ENCODE peak calls at places on chromosomes 6 and 20, in eight cellular contexts. One of them, this sample, is unnamed.

GRCh38 chr20:23008673-23009072 is 26.4 kb upstream of the SSTR4 start:
- DNase-seq in tibial nerve: no peak
- DNase-seq in A549: no peak
- DNase-seq in cardiac fibroblast: peak
- DNase-seq in CD4-positive, alpha-beta T cell: no peak
- DNase-seq in heart right ventricle: no peak
- DNase-seq in type B pancreatic cell: no peak
- DNase-seq in left ventricle myocardium inferior: no peak
- DNase-seq in this sample: no peak

GRCh38 chr6:169212897-169213813 is 40.5 kb downstream of the THBS2 start:
- DNase-seq in tibial nerve: peak
- DNase-seq in A549: peak
- DNase-seq in cardiac fibroblast: peak
- DNase-seq in CD4-positive, alpha-beta T cell: peak
- DNase-seq in heart right ventricle: peak
- DNase-seq in type B pancreatic cell: peak
- DNase-seq in left ventricle myocardium inferior: peak
- DNase-seq in this sample: peak

GRCh38 chr20:1827974-1828785 is 67.0 kb upstream of the SIRPA start:
- DNase-seq in tibial nerve: peak
- DNase-seq in A549: peak
- DNase-seq in cardiac fibroblast: peak
- DNase-seq in CD4-positive, alpha-beta T cell: no peak
- DNase-seq in heart right ventricle: peak
- DNase-seq in type B pancreatic cell: no peak
- DNase-seq in left ventricle myocardium inferior: peak
- DNase-seq in this sample: no peak

GRCh38 chr20:13515796-13516533 is 122.8 kb downstream of the TASP1 start:
- DNase-seq in tibial nerve: no peak
- DNase-seq in A549: no peak
- DNase-seq in cardiac fibroblast: no peak
- DNase-seq in CD4-positive, alpha-beta T cell: no peak
- DNase-seq in heart right ventricle: no peak
- DNase-seq in type B pancreatic cell: no peak
- DNase-seq in left ventricle myocardium inferior: no peak
- DNase-seq in this sample: no peak

GRCh38 chr20:10910535-10911239 is 236.9 kb upstream of the JAG1 start:
- DNase-seq in tibial nerve: no peak
- DNase-seq in A549: no peak
- DNase-seq in cardiac fibroblast: peak
- DNase-seq in CD4-positive, alpha-beta T cell: no peak
- DNase-seq in heart right ventricle: no peak
- DNase-seq in type B pancreatic cell: no peak
- DNase-seq in left ventricle myocardium inferior: peak
- DNase-seq in this sample: no peak

GRCh38 chr6:17086469-17086868 is 15.4 kb upstream of the STMND1 start:
- DNase-seq in tibial nerve: peak
- DNase-seq in A549: peak
- DNase-seq in cardiac fibroblast: peak
- DNase-seq in CD4-positive, alpha-beta T cell: no peak
- DNase-seq in heart right ventricle: no peak
- DNase-seq in type B pancreatic cell: no peak
- DNase-seq in left ventricle myocardium inferior: no peak
- DNase-seq in this sample: no peak

GRCh38 chr20:24469116-24470030 is at the start of gene SYNDIG1:
- DNase-seq in tibial nerve: no peak
- DNase-seq in A549: peak
- DNase-seq in cardiac fibroblast: no peak
- DNase-seq in CD4-positive, alpha-beta T cell: no peak
- DNase-seq in heart right ventricle: peak
- DNase-seq in type B pancreatic cell: no peak
- DNase-seq in left ventricle myocardium inferior: peak
- DNase-seq in this sample: no peak

GRCh38 chr6:85081102-85081501 is 316.7 kb upstream of the TBX18 start:
- DNase-seq in tibial nerve: no peak
- DNase-seq in A549: no peak
- DNase-seq in cardiac fibroblast: no peak
- DNase-seq in CD4-positive, alpha-beta T cell: no peak
- DNase-seq in heart right ventricle: no peak
- DNase-seq in type B pancreatic cell: no peak
- DNase-seq in left ventricle myocardium inferior: no peak
- DNase-seq in this sample: no peak

GRCh38 chr6:99064769-99065168 is 117.0 kb upstream of the FBXL4 start:
- DNase-seq in tibial nerve: no peak
- DNase-seq in A549: no peak
- DNase-seq in cardiac fibroblast: no peak
- DNase-seq in CD4-positive, alpha-beta T cell: no peak
- DNase-seq in heart right ventricle: no peak
- DNase-seq in type B pancreatic cell: no peak
- DNase-seq in left ventricle myocardium inferior: no peak
- DNase-seq in this sample: no peak

GRCh38 chr6:12751694-12752304 is 35.2 kb downstream of the PHACTR1 start:
- DNase-seq in tibial nerve: peak
- DNase-seq in A549: peak
- DNase-seq in cardiac fibroblast: peak
- DNase-seq in CD4-positive, alpha-beta T cell: no peak
- DNase-seq in heart right ventricle: peak
- DNase-seq in type B pancreatic cell: no peak
- DNase-seq in left ventricle myocardium inferior: peak
- DNase-seq in this sample: no peak

GRCh38 chr20:63240004-63240403 is 4.3 kb downstream of the BIRC7 start:
- DNase-seq in tibial nerve: no peak
- DNase-seq in A549: no peak
- DNase-seq in cardiac fibroblast: no peak
- DNase-seq in CD4-positive, alpha-beta T cell: no peak
- DNase-seq in heart right ventricle: no peak
- DNase-seq in type B pancreatic cell: no peak
- DNase-seq in left ventricle myocardium inferior: no peak
- DNase-seq in this sample: no peak

GRCh38 chr20:17771206-17772004 is 71.6 kb downstream of the BANF2 start:
- DNase-seq in tibial nerve: no peak
- DNase-seq in A549: no peak
- DNase-seq in cardiac fibroblast: no peak
- DNase-seq in CD4-positive, alpha-beta T cell: no peak
- DNase-seq in heart right ventricle: no peak
- DNase-seq in type B pancreatic cell: no peak
- DNase-seq in left ventricle myocardium inferior: no peak
- DNase-seq in this sample: no peak

GRCh38 chr6:36716476-36717093 is 19.0 kb downstream of the RAB44 start:
- DNase-seq in tibial nerve: no peak
- DNase-seq in A549: no peak
- DNase-seq in cardiac fibroblast: no peak
- DNase-seq in CD4-positive, alpha-beta T cell: no peak
- DNase-seq in heart right ventricle: no peak
- DNase-seq in type B pancreatic cell: no peak
- DNase-seq in left ventricle myocardium inferior: no peak
- DNase-seq in this sample: no peak

GRCh38 chr6:169961772-169962561 is 210.5 kb downstream of the ERMARD start:
- DNase-seq in tibial nerve: no peak
- DNase-seq in A549: no peak
- DNase-seq in cardiac fibroblast: no peak
- DNase-seq in CD4-positive, alpha-beta T cell: no peak
- DNase-seq in heart right ventricle: peak
- DNase-seq in type B pancreatic cell: peak
- DNase-seq in left ventricle myocardium inferior: peak
- DNase-seq in this sample: peak

GRCh38 chr20:53813728-53814459 is 220.3 kb upstream of the ZNF217 start:
- DNase-seq in tibial nerve: no peak
- DNase-seq in A549: no peak
- DNase-seq in cardiac fibroblast: no peak
- DNase-seq in CD4-positive, alpha-beta T cell: no peak
- DNase-seq in heart right ventricle: no peak
- DNase-seq in type B pancreatic cell: no peak
- DNase-seq in left ventricle myocardium inferior: no peak
- DNase-seq in this sample: no peak

GRCh38 chr6:165655191-165655590 is 7.8 kb downstream of the PDE10A start:
- DNase-seq in tibial nerve: no peak
- DNase-seq in A549: no peak
- DNase-seq in cardiac fibroblast: no peak
- DNase-seq in CD4-positive, alpha-beta T cell: no peak
- DNase-seq in heart right ventricle: no peak
- DNase-seq in type B pancreatic cell: no peak
- DNase-seq in left ventricle myocardium inferior: no peak
- DNase-seq in this sample: no peak

GRCh38 chr20:5190444-5190843 is 63.6 kb downstream of the CDS2 start:
- DNase-seq in tibial nerve: no peak
- DNase-seq in A549: no peak
- DNase-seq in cardiac fibroblast: no peak
- DNase-seq in CD4-positive, alpha-beta T cell: no peak
- DNase-seq in heart right ventricle: no peak
- DNase-seq in type B pancreatic cell: no peak
- DNase-seq in left ventricle myocardium inferior: no peak
- DNase-seq in this sample: no peak

GRCh38 chr20:5188736-5189135 is 61.9 kb downstream of the CDS2 start:
- DNase-seq in tibial nerve: no peak
- DNase-seq in A549: no peak
- DNase-seq in cardiac fibroblast: no peak
- DNase-seq in CD4-positive, alpha-beta T cell: no peak
- DNase-seq in heart right ventricle: no peak
- DNase-seq in type B pancreatic cell: no peak
- DNase-seq in left ventricle myocardium inferior: no peak
- DNase-seq in this sample: no peak

GRCh38 chr20:5189917-5190316 is 63.1 kb downstream of the CDS2 start:
- DNase-seq in tibial nerve: no peak
- DNase-seq in A549: no peak
- DNase-seq in cardiac fibroblast: no peak
- DNase-seq in CD4-positive, alpha-beta T cell: no peak
- DNase-seq in heart right ventricle: no peak
- DNase-seq in type B pancreatic cell: no peak
- DNase-seq in left ventricle myocardium inferior: no peak
- DNase-seq in this sample: no peak

GRCh38 chr20:5192570-5193431 is 66.0 kb downstream of the CDS2 start:
- DNase-seq in tibial nerve: no peak
- DNase-seq in A549: no peak
- DNase-seq in cardiac fibroblast: no peak
- DNase-seq in CD4-positive, alpha-beta T cell: no peak
- DNase-seq in heart right ventricle: no peak
- DNase-seq in type B pancreatic cell: no peak
- DNase-seq in left ventricle myocardium inferior: no peak
- DNase-seq in this sample: no peak

GRCh38 chr20:5191829-5192569 is 65.2 kb downstream of the CDS2 start:
- DNase-seq in tibial nerve: peak
- DNase-seq in A549: peak
- DNase-seq in cardiac fibroblast: peak
- DNase-seq in CD4-positive, alpha-beta T cell: no peak
- DNase-seq in heart right ventricle: no peak
- DNase-seq in type B pancreatic cell: no peak
- DNase-seq in left ventricle myocardium inferior: no peak
- DNase-seq in this sample: no peak
- TF ChIP-seq CTCF in tibial nerve: peak
- TF ChIP-seq CTCF in A549: peak
- TF ChIP-seq CTCF in cardiac fibroblast: peak
- TF ChIP-seq CTCF in CD4-positive, alpha-beta T cell: peak
- TF ChIP-seq CTCF in heart right ventricle: peak
- TF ChIP-seq CTCF in type B pancreatic cell: peak
- TF ChIP-seq CTCF in left ventricle myocardium inferior: peak
- TF ChIP-seq CTCF in this sample: peak

DNA sequence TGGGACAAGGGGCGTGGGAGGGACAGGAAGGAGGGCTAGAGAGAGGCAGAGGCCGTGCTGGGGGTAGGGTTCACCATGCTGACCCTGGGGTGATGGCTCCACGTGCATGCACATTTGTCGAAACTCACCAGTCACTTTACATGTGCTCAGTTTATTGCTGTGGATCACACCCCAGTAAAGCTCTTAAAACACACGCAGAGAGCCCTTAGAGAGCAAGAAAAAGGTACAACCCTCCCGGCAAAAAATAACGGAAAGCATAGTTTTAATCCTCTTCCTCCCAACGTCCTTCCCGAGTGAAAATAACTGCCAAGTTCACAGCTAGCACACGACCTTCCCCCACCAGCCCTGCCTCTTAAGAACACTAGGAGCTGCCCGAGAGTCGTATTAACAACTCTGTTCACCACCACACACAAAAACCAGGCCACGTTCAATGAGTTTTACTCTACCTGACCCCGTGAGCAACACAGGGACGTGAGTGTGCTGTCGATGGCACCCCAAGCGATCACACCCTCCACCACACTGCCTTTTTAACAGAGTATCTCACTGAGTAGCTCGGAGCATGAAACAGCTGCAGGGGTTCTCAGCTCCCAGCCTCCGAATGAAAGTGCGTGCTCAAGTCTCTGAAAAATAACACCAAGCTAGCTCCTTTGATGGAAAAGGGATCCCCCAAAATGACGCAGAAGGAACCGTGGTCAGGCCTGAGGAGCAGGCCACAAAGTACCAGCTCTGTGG is 39.7 kb downstream of the TAF4 start:
- DNase-seq in tibial nerve: peak
- DNase-seq in A549: no peak
- DNase-seq in cardiac fibroblast: peak
- DNase-seq in CD4-positive, alpha-beta T cell: peak
- DNase-seq in heart right ventricle: no peak
- DNase-seq in type B pancreatic cell: no peak
- DNase-seq in left ventricle myocardium inferior: no peak
- DNase-seq in this sample: peak
- TF ChIP-seq CTCF in tibial nerve: peak
- TF ChIP-seq CTCF in A549: no peak
- TF ChIP-seq CTCF in cardiac fibroblast: peak
- TF ChIP-seq CTCF in CD4-positive, alpha-beta T cell: peak
- TF ChIP-seq CTCF in heart right ventricle: peak
- TF ChIP-seq CTCF in type B pancreatic cell: peak
- TF ChIP-seq CTCF in left ventricle myocardium inferior: peak
- TF ChIP-seq CTCF in this sample: peak

GRCh38 chr6:108968325-108968724 is 120.1 kb downstream of the ARMC2 start:
- DNase-seq in tibial nerve: no peak
- DNase-seq in A549: no peak
- DNase-seq in cardiac fibroblast: no peak
- DNase-seq in CD4-positive, alpha-beta T cell: no peak
- DNase-seq in heart right ventricle: no peak
- DNase-seq in type B pancreatic cell: no peak
- DNase-seq in left ventricle myocardium inferior: no peak
- DNase-seq in this sample: no peak
- TF ChIP-seq CTCF in tibial nerve: no peak
- TF ChIP-seq CTCF in A549: no peak
- TF ChIP-seq CTCF in cardiac fibroblast: no peak
- TF ChIP-seq CTCF in CD4-positive, alpha-beta T cell: no peak
- TF ChIP-seq CTCF in heart right ventricle: no peak
- TF ChIP-seq CTCF in type B pancreatic cell: no peak
- TF ChIP-seq CTCF in left ventricle myocardium inferior: no peak
- TF ChIP-seq CTCF in this sample: no peak

GRCh38 chr6:133833905-133834304 is 55.0 kb upstream of the TCF21 start:
- DNase-seq in tibial nerve: no peak
- DNase-seq in A549: no peak
- DNase-seq in cardiac fibroblast: no peak
- DNase-seq in CD4-positive, alpha-beta T cell: no peak
- DNase-seq in heart right ventricle: no peak
- DNase-seq in type B pancreatic cell: no peak
- DNase-seq in left ventricle myocardium inferior: no peak
- DNase-seq in this sample: no peak

GRCh38 chr6:133834472-133835170 is 54.3 kb upstream of the TCF21 start:
- DNase-seq in tibial nerve: no peak
- DNase-seq in A549: no peak
- DNase-seq in cardiac fibroblast: no peak
- DNase-seq in CD4-positive, alpha-beta T cell: no peak
- DNase-seq in heart right ventricle: no peak
- DNase-seq in type B pancreatic cell: no peak
- DNase-seq in left ventricle myocardium inferior: no peak
- DNase-seq in this sample: no peak

GRCh38 chr6:133837801-133838349 is 51.0 kb upstream of the TCF21 start:
- DNase-seq in tibial nerve: peak
- DNase-seq in A549: peak
- DNase-seq in cardiac fibroblast: peak
- DNase-seq in CD4-positive, alpha-beta T cell: peak
- DNase-seq in heart right ventricle: peak
- DNase-seq in type B pancreatic cell: peak
- DNase-seq in left ventricle myocardium inferior: peak
- DNase-seq in this sample: no peak

GRCh38 chr6:133835901-133836300 is 53.0 kb upstream of the TCF21 start:
- DNase-seq in tibial nerve: no peak
- DNase-seq in A549: no peak
- DNase-seq in cardiac fibroblast: peak
- DNase-seq in CD4-positive, alpha-beta T cell: no peak
- DNase-seq in heart right ventricle: no peak
- DNase-seq in type B pancreatic cell: no peak
- DNase-seq in left ventricle myocardium inferior: no peak
- DNase-seq in this sample: no peak
- TF ChIP-seq CTCF in tibial nerve: no peak
- TF ChIP-seq CTCF in A549: no peak
- TF ChIP-seq CTCF in cardiac fibroblast: no peak
- TF ChIP-seq CTCF in CD4-positive, alpha-beta T cell: no peak
- TF ChIP-seq CTCF in heart right ventricle: peak
- TF ChIP-seq CTCF in type B pancreatic cell: no peak
- TF ChIP-seq CTCF in left ventricle myocardium inferior: no peak
- TF ChIP-seq CTCF in this sample: no peak